ENCODE peak calls at places on chromosomes 1 and 21, in ten cellular contexts. I is astrocyte, S is uterus, L is cardiac fibroblast, M is HFF-Myc, U is fibroblast of lung, K is psoas muscle, Z is A549, P is pancreas, W is adrenal gland. N is an unnamed sample.

GRCh38 chr1:65508051-65508450 is 87.6 kb downstream of the LEPR start:
- DNase-seq in I (no peak), S (no peak), L (no peak), M (no peak), U (no peak), K (no peak), Z (no peak), P (no peak), W (no peak), N (no peak)

GRCh38 chr1:184296466-184297243 is 90.2 kb upstream of the C1orf21 start:
- DNase-seq in I (peak; percentile 93), S (peak; percentile 85), L (peak; percentile 99), M (peak; percentile 88), U (peak; percentile 91), K (peak; percentile 76), Z (no peak), P (peak; percentile 75), W (peak; percentile 97), N (peak; percentile 23)

GRCh38 chr1:185317886-185318310 is 855 bp upstream of the IVNS1ABP start:
- DNase-seq in I (no peak), S (peak; percentile 20), L (peak; percentile 17), M (no peak), U (no peak), K (peak; percentile 14), Z (peak; percentile 15), P (no peak), W (peak; percentile 45), N (no peak)

GRCh38 chr1:232423591-232423990 is 206.3 kb downstream of the SIPA1L2 start:
- DNase-seq in I (no peak), S (no peak), L (peak; percentile 30), M (no peak), U (peak; percentile 53), K (no peak), Z (no peak), P (no peak), W (no peak), N (no peak)

GRCh38 chr1:43704838-43705237 is 2.5 kb upstream of the ST3GAL3 start:
- DNase-seq in I (peak; percentile 18), S (peak; percentile 39), L (peak; percentile 74), M (no peak), U (peak; percentile 55), K (peak; percentile 34), Z (no peak), P (no peak), W (peak; percentile 71), N (peak; percentile 82)

GRCh38 chr1:177659259-177659658 is 310.6 kb downstream of the SEC16B start:
- DNase-seq in I (no peak), S (no peak), L (no peak), M (no peak), U (no peak), K (no peak), Z (no peak), P (no peak), W (no peak), N (no peak)

GRCh38 chr1:247332901-247333361 is 1.3 kb upstream of the ZNF496 start:
- DNase-seq in I (peak; percentile 45), S (no peak), L (peak; percentile 34), M (no peak), U (peak; percentile 28), K (peak; percentile 30), Z (no peak), P (no peak), W (peak; percentile 44), N (no peak)

GRCh38 chr1:55534565-55535091 is 319.5 kb upstream of the USP24 start:
- DNase-seq in I (no peak), S (no peak), L (no peak), M (no peak), U (no peak), K (no peak), Z (no peak), P (no peak), W (no peak), N (no peak)

GRCh38 chr1:158117854-158118691 is 62.6 kb upstream of the CD1D start:
- DNase-seq in I (no peak), S (peak; percentile 42), L (peak; percentile 71), M (peak; percentile 33), U (peak; percentile 58), K (no peak), Z (peak; percentile 81), P (no peak), W (peak; percentile 66), N (no peak)

GRCh38 chr1:30176477-30176876 is 546.9 kb downstream of the MATN1 start:
- DNase-seq in I (no peak), S (no peak), L (no peak), M (no peak), U (no peak), K (no peak), Z (no peak), P (no peak), W (no peak), N (no peak)

GRCh38 chr1:207925210-207925609 is 14.3 kb upstream of the CD34 start:
- DNase-seq in I (no peak), S (no peak), L (peak; percentile 58), M (no peak), U (peak; percentile 21), K (peak; percentile 61), Z (no peak), P (no peak), W (peak; percentile 43), N (no peak)

GRCh38 chr1:159177273-159177907 is 6.0 kb downstream of the CADM3 start:
- DNase-seq in I (peak; percentile 59), S (peak; percentile 20), L (peak; percentile 77), M (peak; percentile 43), U (peak; percentile 64), K (no peak), Z (peak; percentile 40), P (no peak), W (peak; percentile 32), N (peak; percentile 60)

GRCh38 chr1:116379057-116379630 is 6.1 kb downstream of the ATP1A1 start:
- DNase-seq in I (no peak), S (no peak), L (no peak), M (no peak), U (no peak), K (no peak), Z (no peak), P (no peak), W (peak; percentile 41), N (no peak)

GRCh38 chr1:207579436-207579799 is 65.5 kb upstream of the CR1L start:
- DNase-seq in I (peak; percentile 30), S (no peak), L (peak; percentile 68), M (peak; percentile 61), U (peak; percentile 73), K (no peak), Z (peak; percentile 15), P (no peak), W (peak; percentile 56), N (peak; percentile 50)

GRCh38 chr1:81472387-81472786 is 328.3 kb upstream of the ADGRL2 start:
- DNase-seq in I (no peak), S (no peak), L (no peak), M (no peak), U (no peak), K (no peak), Z (no peak), P (no peak), W (no peak), N (no peak)

DNA sequence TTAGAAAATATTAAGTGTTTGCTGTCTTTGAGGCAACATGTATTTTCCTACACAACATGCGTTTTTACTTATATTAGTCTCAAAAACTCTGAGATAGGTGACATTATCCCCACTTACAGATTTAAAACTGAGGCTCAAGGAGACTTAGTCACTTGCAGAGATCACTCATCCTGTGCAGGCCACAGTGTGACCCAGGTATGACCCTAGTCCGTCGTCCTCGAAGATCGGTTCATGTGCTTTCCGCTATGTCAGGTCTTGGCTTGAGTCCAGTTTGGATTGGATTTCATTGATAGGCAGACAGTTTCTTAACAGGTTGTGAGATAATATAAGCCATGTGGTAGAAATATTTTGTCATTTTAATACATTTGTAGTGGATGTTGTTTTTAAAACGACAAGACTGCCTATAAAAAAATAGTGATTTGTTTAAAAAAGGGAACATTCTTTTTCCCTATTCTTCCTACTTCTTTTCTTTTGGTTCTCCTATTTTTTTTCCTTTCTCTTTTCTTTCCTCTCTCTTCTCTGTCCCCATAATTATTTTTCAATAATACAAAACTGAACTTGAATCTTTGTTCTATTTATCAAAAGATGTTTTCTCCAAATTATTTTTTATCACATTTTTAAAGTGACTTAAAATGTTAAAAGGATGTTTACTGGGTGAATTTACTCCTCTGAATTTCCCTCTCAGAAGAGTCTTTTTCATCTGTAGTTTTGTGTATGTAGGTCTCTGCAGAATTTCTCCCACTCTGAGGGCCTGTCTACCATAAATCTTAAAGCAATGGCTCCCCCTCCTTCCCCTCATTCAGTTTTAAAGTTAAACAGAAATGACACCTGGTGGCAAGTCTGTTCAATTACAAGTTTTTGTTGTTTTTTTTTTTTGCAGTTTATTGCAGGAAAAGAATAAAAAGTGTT is 81.8 kb downstream of the PHTF1 start:
- DNase-seq in I (peak; percentile 62), S (no peak), L (peak; percentile 78), M (peak; percentile 20), U (peak; percentile 71), K (peak; percentile 21), Z (peak; percentile 20), P (no peak), W (peak; percentile 82), N (peak; percentile 33)
- TF ChIP-seq CTCF in I (peak; percentile 61), S (peak; percentile 58), L (peak; percentile 39), M (peak; percentile 33), U (peak; percentile 55), K (peak; percentile 63), Z (peak; percentile 70), P (peak; percentile 21), W (peak; percentile 76), N (peak; percentile 60)

DNA sequence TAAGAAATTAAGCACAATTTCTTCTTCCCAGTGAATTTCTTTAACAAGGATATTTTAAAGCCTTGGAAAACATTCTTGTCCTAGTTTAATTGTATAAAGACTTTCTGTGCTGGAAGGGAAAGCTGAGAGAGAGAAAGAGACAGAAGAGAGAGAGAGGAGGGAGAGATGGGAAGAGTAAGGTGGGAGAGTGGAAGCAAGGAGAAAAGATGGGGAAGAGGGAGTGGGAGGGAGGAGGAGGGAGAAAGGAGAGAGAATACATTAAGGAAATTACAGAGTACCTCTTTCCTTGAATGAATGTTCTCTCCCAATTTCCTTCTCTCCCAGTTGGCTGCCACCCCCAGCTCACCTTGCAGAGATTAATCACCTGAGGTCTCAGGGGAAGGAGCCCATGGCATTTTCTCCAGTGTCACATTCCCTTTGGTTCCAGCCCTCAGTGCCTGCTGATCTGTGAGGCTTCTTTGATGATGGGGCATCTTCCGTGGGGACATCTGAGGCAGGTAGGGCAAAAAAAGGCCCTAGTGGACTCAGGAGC is 32.4 kb upstream of the KCNA10 start:
- DNase-seq in I (no peak), S (no peak), L (no peak), M (no peak), U (no peak), K (no peak), Z (no peak), P (no peak), W (no peak), N (no peak)
- H3K4me3 ChIP-seq in I (no peak overlapping the region), S (no peak overlapping the region), L (no peak overlapping the region), M (no peak overlapping the region), U (no peak overlapping the region), K (no peak overlapping the region), Z (no peak overlapping the region), P (no peak overlapping the region), W (no peak overlapping the region), N (no peak overlapping the region)

GRCh38 chr21:30257773-30258172 is 25.0 kb downstream of the KRTAP24-1 start:
- DNase-seq in I (no peak), S (no peak), L (peak; percentile 76), M (peak; percentile 9), U (peak; percentile 9), K (no peak), Z (no peak), P (no peak), W (peak; percentile 14), N (peak; percentile 46)
- TF ChIP-seq CTCF in I (peak; percentile 19), S (no peak), L (peak; percentile 44), M (peak; percentile 27), U (no peak), K (no peak), Z (no peak), P (no peak), W (peak; percentile 27), N (peak; percentile 67)

GRCh38 chr21:16072176-16072575 is 342.4 kb downstream of the USP25 start:
- DNase-seq in I (no peak), S (no peak), L (no peak), M (no peak), U (no peak), K (no peak), Z (no peak), P (no peak), W (no peak), N (no peak)
- H3K4me3 ChIP-seq in I (peak overlapping the region; percentile 71), S (peak overlapping the region; percentile 40), L (no peak overlapping the region), M (no peak overlapping the region), U (no peak overlapping the region), K (no peak overlapping the region), Z (no peak overlapping the region), P (no peak overlapping the region), W (no peak overlapping the region), N (peak overlapping the region; percentile 37)

N was measured in LNCaP clone FGC.